ENCODE peak calls at places on chromosomes 12 and 14, in four cellular contexts. E is stimulated activated CD4-positive, alpha-beta T cell treated with anti-CD3 and anti-CD28 coated beads, Interleukin-2, amount 100 ng/mL, for 48 hours; V is progenitor cell of endocrine pancreas; Q is stomach. T is an unnamed sample.

GRCh38 chr14:81400202-81400678 is at the start of gene STON2:
- DNase-seq in E (peak), Q (no peak), V (no peak), T (no peak)

GRCh38 chr14:64756712-64757111 is 52.5 kb downstream of the PLEKHG3 start:
- DNase-seq in E (no peak), V (no peak), Q (no peak), T (no peak)

GRCh38 chr14:29805415-29806123 is 122.1 kb downstream of the PRKD1 start:
- DNase-seq in E (no peak), Q (peak), V (no peak), T (no peak)

GRCh38 chr14:103558071-103558882 is 4.2 kb downstream of the BAG5 start:
- DNase-seq in V (no peak), E (no peak), Q (no peak), T (no peak)

GRCh38 chr12:124248862-124249825 is 45.7 kb upstream of the RFLNA start:
- DNase-seq in E (no peak), V (no peak), Q (no peak), T (no peak)

GRCh38 chr12:111304642-111305071 is 64.2 kb downstream of the PHETA1 start:
- DNase-seq in E (peak), V (no peak), Q (no peak), T (no peak)

GRCh38 chr14:39268393-39268792 is 34.7 kb downstream of the MIA2 start:
- DNase-seq in E (no peak), Q (no peak), V (no peak), T (no peak)

GRCh38 chr14:37062191-37062803 is 110.1 kb downstream of the SLC25A21 start:
- DNase-seq in V (no peak), E (no peak), Q (no peak), T (no peak)

GRCh38 chr14:99946652-99947489 is 118.4 kb upstream of the EVL start:
- DNase-seq in V (peak), Q (peak), E (peak), T (no peak)

GRCh38 chr14:101761881-101762529 is 496 bp downstream of the PPP2R5C start:
- DNase-seq in Q (peak), V (peak), E (peak), T (no peak)

GRCh38 chr14:38107216-38107631 is 100.5 kb upstream of the SSTR1 start:
- DNase-seq in Q (no peak), V (no peak), E (no peak), T (no peak)

GRCh38 chr14:68307769-68308168 is 485.1 kb downstream of the ZFP36L1 start:
- DNase-seq in Q (no peak), V (no peak), E (no peak), T (no peak)

GRCh38 chr12:119475650-119476049 is 117.9 kb upstream of the TMEM233 start:
- DNase-seq in Q (no peak), V (no peak), E (no peak), T (no peak)

GRCh38 chr12:12158858-12159257 is 88.1 kb downstream of the BCL2L14 start:
- DNase-seq in E (no peak), Q (no peak), V (no peak), T (no peak)

GRCh38 chr12:82696543-82696942 is 9.8 kb downstream of the TMTC2 start:
- DNase-seq in V (no peak), E (no peak), Q (no peak), T (no peak)

GRCh38 chr12:40224439-40225291 is at the start of gene LRRK2:
- DNase-seq in V (peak), E (peak), Q (peak), T (no peak)

GRCh38 chr12:12919666-12920435 is 28.5 kb downstream of the GPRC5A start:
- DNase-seq in Q (no peak), V (no peak), E (no peak), T (no peak)

GRCh38 chr12:54052745-54053624 is 650 bp upstream of the HOXC4 start:
- DNase-seq in V (no peak), E (no peak), Q (no peak), T (peak)

GRCh38 chr14:49861581-49861922 is 9.0 kb upstream of the NEMF start:
- DNase-seq in E (peak), Q (peak), V (peak), T (no peak)

T was measured in GM18507.